ENCODE peak calls at places on chromosomes 6 and 20, in five cellular contexts. S is fibroblast of villous mesenchyme, W is mucosa of descending colon, E is GM10248, L is neural crest cell. T is an unnamed sample.

GRCh38 chr6:142378138-142378875 is 76.5 kb downstream of the ADGRG6 start:
- DNase-seq in S (peak), W (no peak), E (no peak), L (no peak), T (no peak)

GRCh38 chr6:150250826-150251225 is 108.0 kb downstream of the PPP1R14C start:
- DNase-seq in S (peak), W (no peak), E (no peak), L (no peak), T (no peak)

GRCh38 chr20:361562-361961 is 14.7 kb downstream of the NRSN2 start:
- DNase-seq in S (no peak), W (no peak), E (no peak), L (no peak), T (no peak)

GRCh38 chr6:49550413-49551125 is at the start of gene C6orf141:
- DNase-seq in S (no peak), W (peak), E (peak), L (peak), T (no peak)

GRCh38 chr6:34656378-34657036 is 40.1 kb downstream of the ILRUN start:
- DNase-seq in S (peak), W (no peak), E (peak), L (no peak), T (no peak)

GRCh38 chr6:3739311-3739897 is 12.1 kb downstream of the PXDC1 start:
- DNase-seq in S (peak), W (no peak), E (no peak), L (no peak), T (no peak)

GRCh38 chr20:45337367-45338120 is 10.7 kb downstream of the SDC4 start:
- DNase-seq in S (peak), W (peak), E (no peak), L (no peak), T (no peak)

GRCh38 chr6:90495216-90495817 is 91.6 kb downstream of the MAP3K7 start:
- DNase-seq in S (no peak), W (no peak), E (no peak), L (no peak), T (no peak)

GRCh38 chr6:35213824-35214756 is at the start of gene SCUBE3:
- DNase-seq in S (peak), W (peak), E (peak), L (peak), T (no peak)

GRCh38 chr20:36217226-36217625 is 19.1 kb upstream of the AAR2 start:
- DNase-seq in S (no peak), W (no peak), E (no peak), L (no peak), T (peak)

GRCh38 chr6:108748959-108749358 is 99.3 kb upstream of the ARMC2 start:
- DNase-seq in S (no peak), W (no peak), E (no peak), L (no peak), T (no peak)

GRCh38 chr6:168440520-168441433 is at the start of gene SMOC2:
- DNase-seq in S (no peak), W (peak), E (no peak), L (no peak), T (no peak)

GRCh38 chr6:2990179-2990931 is 9.3 kb upstream of the NQO2 start:
- DNase-seq in S (peak), W (peak), E (no peak), L (no peak), T (no peak)

GRCh38 chr6:141744194-141744925 is 388.4 kb upstream of the GJE1 start:
- DNase-seq in S (peak), W (no peak), E (no peak), L (no peak), T (no peak)

GRCh38 chr6:3943373-3943772 is 94.2 kb downstream of the FAM50B start:
- DNase-seq in S (peak), W (no peak), E (no peak), L (no peak), T (no peak)

GRCh38 chr6:170091639-170092579 is 199.0 kb downstream of the DLL1 start:
- DNase-seq in S (no peak), W (no peak), E (no peak), L (no peak), T (peak)

GRCh38 chr6:63731946-63732735 is 96.5 kb downstream of the PHF3 start:
- DNase-seq in S (peak), W (no peak), E (no peak), L (no peak), T (no peak)

GRCh38 chr6:168189679-168190405 is 110.8 kb upstream of the FRMD1 start:
- DNase-seq in S (no peak), W (no peak), E (no peak), L (no peak), T (no peak)

GRCh38 chr20:32585011-32585518 is at the start of gene NOL4L:
- DNase-seq in S (peak), W (peak), E (no peak), L (peak), T (peak)

GRCh38 chr6:21898107-21898796 is 304.7 kb downstream of the SOX4 start:
- DNase-seq in S (peak), W (no peak), E (no peak), L (no peak), T (no peak)

GRCh38 chr6:21891065-21891464 is 297.5 kb downstream of the SOX4 start:
- DNase-seq in S (no peak), W (no peak), E (no peak), L (no peak), T (no peak)

GRCh38 chr6:21893778-21894177 is 300.2 kb downstream of the SOX4 start:
- DNase-seq in S (no peak), W (no peak), E (no peak), L (no peak), T (no peak)

GRCh38 chr6:21899708-21900107 is 306.2 kb downstream of the SOX4 start:
- DNase-seq in S (no peak), W (no peak), E (no peak), L (no peak), T (no peak)

GRCh38 chr6:21895591-21895990 is 302.0 kb downstream of the SOX4 start:
- DNase-seq in S (peak), W (no peak), E (no peak), L (no peak), T (no peak)
- TF ChIP-seq CTCF in S (no peak), W (no peak), E (no peak), L (no peak), T (no peak)

GRCh38 chr6:29951882-29952281 is 9.6 kb downstream of the HLA-A start:
- DNase-seq in S (no peak), W (no peak), E (no peak), L (no peak), T (no peak)
- TF ChIP-seq CTCF in S (no peak), W (no peak), E (no peak), L (no peak), T (no peak)

GRCh38 chr6:143614270-143614669 is 63.5 kb upstream of the PHACTR2 start:
- DNase-seq in S (no peak), W (no peak), E (no peak), L (no peak), T (no peak)

GRCh38 chr6:143609972-143610371 is 67.8 kb upstream of the PHACTR2 start:
- DNase-seq in S (no peak), W (no peak), E (no peak), L (no peak), T (no peak)

GRCh38 chr6:143613749-143614148 is 64.0 kb upstream of the PHACTR2 start:
- DNase-seq in S (no peak), W (no peak), E (no peak), L (no peak), T (no peak)

GRCh38 chr6:143611580-143611979 is 66.2 kb upstream of the PHACTR2 start:
- DNase-seq in S (no peak), W (no peak), E (no peak), L (no peak), T (no peak)

GRCh38 chr6:143612186-143612585 is 65.6 kb upstream of the PHACTR2 start:
- DNase-seq in S (no peak), W (no peak), E (no peak), L (no peak), T (no peak)
- TF ChIP-seq CTCF in S (no peak), W (no peak), E (no peak), L (no peak), T (no peak)

DNA sequence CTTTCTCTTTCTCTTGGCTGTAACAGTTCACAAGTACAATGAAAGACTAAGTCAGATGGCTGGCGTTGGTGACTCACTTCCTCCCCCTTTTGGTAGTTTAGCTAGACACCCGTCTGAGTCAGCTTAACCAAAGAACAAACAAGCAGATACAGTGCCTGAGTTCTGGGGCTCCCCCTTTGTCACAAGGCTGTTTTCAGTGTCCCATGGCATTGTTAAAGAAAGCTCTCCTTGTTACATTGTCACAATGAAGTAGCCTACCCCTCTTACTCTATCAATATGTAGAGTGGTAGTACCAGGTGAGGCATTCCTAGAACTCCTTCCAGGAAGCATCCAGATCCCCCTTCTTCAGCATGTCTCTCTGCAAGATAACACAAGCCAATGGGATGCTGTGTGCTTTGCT is 38.6 kb downstream of the KIAA0408 start:
- DNase-seq in S (peak), W (no peak), E (peak), L (peak), T (peak)
- TF ChIP-seq CTCF in S (peak), W (no peak), E (peak), L (peak), T (no peak)

T was measured in spleen.